ENCODE peak calls at places on chromosome 19, in ten cellular contexts. One of them, this sample, is unnamed.

GRCh38 chr19:51372649-51373504 is at the start of gene NKG7:
- DNase-seq in myocyte: no peak
- DNase-seq in G401: no peak
- DNase-seq in NCI-H146: no peak
- DNase-seq in C1 segment of cervical spinal cord: no peak
- DNase-seq in activated T-helper 1 cell treated with Interleukin-2 at 50 U/mL for 16 hours: peak
- DNase-seq in uterus: no peak
- DNase-seq in activated CD8-positive, alpha-beta T cell treated with anti-CD3 and anti-CD28 coated beads for 36 hours: peak
- DNase-seq in breast epithelium: no peak
- DNase-seq in T1000: no peak
- DNase-seq in this sample: no peak

GRCh38 chr19:33134571-33135041 is 2.7 kb downstream of the WDR88 start:
- DNase-seq in myocyte: no peak
- DNase-seq in G401: no peak
- DNase-seq in NCI-H146: peak
- DNase-seq in C1 segment of cervical spinal cord: no peak
- DNase-seq in activated T-helper 1 cell treated with Interleukin-2 at 50 U/mL for 16 hours: peak
- DNase-seq in uterus: no peak
- DNase-seq in activated CD8-positive, alpha-beta T cell treated with anti-CD3 and anti-CD28 coated beads for 36 hours: peak
- DNase-seq in breast epithelium: no peak
- DNase-seq in T1000: no peak
- DNase-seq in this sample: peak

GRCh38 chr19:19057317-19057716 is 6.5 kb upstream of the SLC25A42 start:
- DNase-seq in myocyte: no peak
- DNase-seq in G401: no peak
- DNase-seq in NCI-H146: no peak
- DNase-seq in C1 segment of cervical spinal cord: no peak
- DNase-seq in activated T-helper 1 cell treated with Interleukin-2 at 50 U/mL for 16 hours: no peak
- DNase-seq in uterus: no peak
- DNase-seq in activated CD8-positive, alpha-beta T cell treated with anti-CD3 and anti-CD28 coated beads for 36 hours: no peak
- DNase-seq in breast epithelium: no peak
- DNase-seq in T1000: no peak
- DNase-seq in this sample: no peak

GRCh38 chr19:16206046-16206605 is 8.4 kb downstream of the AP1M1 start:
- DNase-seq in myocyte: no peak
- DNase-seq in G401: no peak
- DNase-seq in NCI-H146: no peak
- DNase-seq in C1 segment of cervical spinal cord: no peak
- DNase-seq in activated T-helper 1 cell treated with Interleukin-2 at 50 U/mL for 16 hours: no peak
- DNase-seq in uterus: no peak
- DNase-seq in activated CD8-positive, alpha-beta T cell treated with anti-CD3 and anti-CD28 coated beads for 36 hours: no peak
- DNase-seq in breast epithelium: no peak
- DNase-seq in T1000: no peak
- DNase-seq in this sample: peak

GRCh38 chr19:50341091-50341564 is 12.0 kb upstream of the KCNC3 start:
- DNase-seq in myocyte: no peak
- DNase-seq in G401: no peak
- DNase-seq in NCI-H146: no peak
- DNase-seq in C1 segment of cervical spinal cord: no peak
- DNase-seq in activated T-helper 1 cell treated with Interleukin-2 at 50 U/mL for 16 hours: no peak
- DNase-seq in uterus: no peak
- DNase-seq in activated CD8-positive, alpha-beta T cell treated with anti-CD3 and anti-CD28 coated beads for 36 hours: no peak
- DNase-seq in breast epithelium: no peak
- DNase-seq in T1000: no peak
- DNase-seq in this sample: no peak

GRCh38 chr19:42508892-42509444 is 19.3 kb downstream of the CEACAM1 start:
- DNase-seq in myocyte: no peak
- DNase-seq in G401: no peak
- DNase-seq in NCI-H146: no peak
- DNase-seq in C1 segment of cervical spinal cord: no peak
- DNase-seq in activated T-helper 1 cell treated with Interleukin-2 at 50 U/mL for 16 hours: no peak
- DNase-seq in uterus: no peak
- DNase-seq in activated CD8-positive, alpha-beta T cell treated with anti-CD3 and anti-CD28 coated beads for 36 hours: peak
- DNase-seq in breast epithelium: no peak
- DNase-seq in T1000: no peak
- DNase-seq in this sample: no peak

GRCh38 chr19:1000095-1000494 is at the start of gene GRIN3B:
- DNase-seq in myocyte: peak
- DNase-seq in G401: no peak
- DNase-seq in NCI-H146: peak
- DNase-seq in C1 segment of cervical spinal cord: no peak
- DNase-seq in activated T-helper 1 cell treated with Interleukin-2 at 50 U/mL for 16 hours: peak
- DNase-seq in uterus: peak
- DNase-seq in activated CD8-positive, alpha-beta T cell treated with anti-CD3 and anti-CD28 coated beads for 36 hours: peak
- DNase-seq in breast epithelium: peak
- DNase-seq in T1000: peak
- DNase-seq in this sample: peak

GRCh38 chr19:28257396-28257795 is 955.6 kb downstream of the UQCRFS1 start:
- DNase-seq in myocyte: no peak
- DNase-seq in G401: no peak
- DNase-seq in NCI-H146: no peak
- DNase-seq in C1 segment of cervical spinal cord: no peak
- DNase-seq in activated T-helper 1 cell treated with Interleukin-2 at 50 U/mL for 16 hours: no peak
- DNase-seq in uterus: no peak
- DNase-seq in activated CD8-positive, alpha-beta T cell treated with anti-CD3 and anti-CD28 coated beads for 36 hours: no peak
- DNase-seq in breast epithelium: no peak
- DNase-seq in T1000: no peak
- DNase-seq in this sample: no peak

GRCh38 chr19:3982701-3983541 is 2.3 kb downstream of the EEF2 start:
- DNase-seq in myocyte: peak
- DNase-seq in G401: no peak
- DNase-seq in NCI-H146: no peak
- DNase-seq in C1 segment of cervical spinal cord: no peak
- DNase-seq in activated T-helper 1 cell treated with Interleukin-2 at 50 U/mL for 16 hours: no peak
- DNase-seq in uterus: no peak
- DNase-seq in activated CD8-positive, alpha-beta T cell treated with anti-CD3 and anti-CD28 coated beads for 36 hours: no peak
- DNase-seq in breast epithelium: no peak
- DNase-seq in T1000: no peak
- DNase-seq in this sample: no peak

GRCh38 chr19:2115911-2116426 is 19.3 kb downstream of the IZUMO4 start:
- DNase-seq in myocyte: no peak
- DNase-seq in G401: no peak
- DNase-seq in NCI-H146: no peak
- DNase-seq in C1 segment of cervical spinal cord: no peak
- DNase-seq in activated T-helper 1 cell treated with Interleukin-2 at 50 U/mL for 16 hours: no peak
- DNase-seq in uterus: no peak
- DNase-seq in activated CD8-positive, alpha-beta T cell treated with anti-CD3 and anti-CD28 coated beads for 36 hours: no peak
- DNase-seq in breast epithelium: no peak
- DNase-seq in T1000: no peak
- DNase-seq in this sample: no peak

GRCh38 chr19:3733549-3734309 is 25.5 kb downstream of the TJP3 start:
- DNase-seq in myocyte: no peak
- DNase-seq in G401: no peak
- DNase-seq in NCI-H146: no peak
- DNase-seq in C1 segment of cervical spinal cord: no peak
- DNase-seq in activated T-helper 1 cell treated with Interleukin-2 at 50 U/mL for 16 hours: no peak
- DNase-seq in uterus: no peak
- DNase-seq in activated CD8-positive, alpha-beta T cell treated with anti-CD3 and anti-CD28 coated beads for 36 hours: no peak
- DNase-seq in breast epithelium: no peak
- DNase-seq in T1000: no peak
- DNase-seq in this sample: no peak

GRCh38 chr19:15298847-15299567 is 33.3 kb downstream of the BRD4 start:
- DNase-seq in myocyte: no peak
- DNase-seq in G401: no peak
- DNase-seq in NCI-H146: no peak
- DNase-seq in C1 segment of cervical spinal cord: no peak
- DNase-seq in activated T-helper 1 cell treated with Interleukin-2 at 50 U/mL for 16 hours: no peak
- DNase-seq in uterus: no peak
- DNase-seq in activated CD8-positive, alpha-beta T cell treated with anti-CD3 and anti-CD28 coated beads for 36 hours: no peak
- DNase-seq in breast epithelium: no peak
- DNase-seq in T1000: no peak
- DNase-seq in this sample: no peak

GRCh38 chr19:30562981-30563380 is 190.8 kb downstream of the ZNF536 start:
- DNase-seq in myocyte: no peak
- DNase-seq in G401: no peak
- DNase-seq in NCI-H146: no peak
- DNase-seq in C1 segment of cervical spinal cord: no peak
- DNase-seq in activated T-helper 1 cell treated with Interleukin-2 at 50 U/mL for 16 hours: no peak
- DNase-seq in uterus: no peak
- DNase-seq in activated CD8-positive, alpha-beta T cell treated with anti-CD3 and anti-CD28 coated beads for 36 hours: no peak
- DNase-seq in breast epithelium: no peak
- DNase-seq in T1000: no peak
- DNase-seq in this sample: no peak

GRCh38 chr19:45474191-45474940 is 6.6 kb downstream of the FOSB start:
- DNase-seq in myocyte: no peak
- DNase-seq in G401: no peak
- DNase-seq in NCI-H146: peak
- DNase-seq in C1 segment of cervical spinal cord: no peak
- DNase-seq in activated T-helper 1 cell treated with Interleukin-2 at 50 U/mL for 16 hours: no peak
- DNase-seq in uterus: no peak
- DNase-seq in activated CD8-positive, alpha-beta T cell treated with anti-CD3 and anti-CD28 coated beads for 36 hours: no peak
- DNase-seq in breast epithelium: no peak
- DNase-seq in T1000: no peak
- DNase-seq in this sample: no peak

GRCh38 chr19:30328096-30328495 is 44.1 kb upstream of the ZNF536 start:
- DNase-seq in myocyte: no peak
- DNase-seq in G401: no peak
- DNase-seq in NCI-H146: no peak
- DNase-seq in C1 segment of cervical spinal cord: no peak
- DNase-seq in activated T-helper 1 cell treated with Interleukin-2 at 50 U/mL for 16 hours: no peak
- DNase-seq in uterus: no peak
- DNase-seq in activated CD8-positive, alpha-beta T cell treated with anti-CD3 and anti-CD28 coated beads for 36 hours: no peak
- DNase-seq in breast epithelium: no peak
- DNase-seq in T1000: no peak
- DNase-seq in this sample: no peak

GRCh38 chr19:15379996-15380647 is 535 bp upstream of the AKAP8 start:
- DNase-seq in myocyte: peak
- DNase-seq in G401: peak
- DNase-seq in NCI-H146: peak
- DNase-seq in C1 segment of cervical spinal cord: peak
- DNase-seq in activated T-helper 1 cell treated with Interleukin-2 at 50 U/mL for 16 hours: no peak
- DNase-seq in uterus: no peak
- DNase-seq in activated CD8-positive, alpha-beta T cell treated with anti-CD3 and anti-CD28 coated beads for 36 hours: no peak
- DNase-seq in breast epithelium: peak
- DNase-seq in T1000: peak
- DNase-seq in this sample: peak

GRCh38 chr19:38711726-38712153 is 32.5 kb downstream of the CAPN12 start:
- DNase-seq in myocyte: peak
- DNase-seq in G401: no peak
- DNase-seq in NCI-H146: no peak
- DNase-seq in C1 segment of cervical spinal cord: no peak
- DNase-seq in activated T-helper 1 cell treated with Interleukin-2 at 50 U/mL for 16 hours: no peak
- DNase-seq in uterus: peak
- DNase-seq in activated CD8-positive, alpha-beta T cell treated with anti-CD3 and anti-CD28 coated beads for 36 hours: no peak
- DNase-seq in breast epithelium: no peak
- DNase-seq in T1000: peak
- DNase-seq in this sample: no peak